ENCODE peak calls at places on chromosomes 7 and 10, in ten cellular contexts. P, E, X, D, O, M, Z, V, Y and T are unnamed samples.

GRCh38 chr10:132932461-132933307 is 9.7 kb downstream of the CFAP46 start:
- DNase-seq in X (no peak), V (no peak), O (no peak), Y (no peak), E (no peak), M (no peak), D (no peak), Z (no peak), P (peak; percentile 44), T (no peak)

GRCh38 chr7:33807779-33808482 is 97.4 kb upstream of the BMPER start:
- DNase-seq in D (peak; percentile 91), P (no peak), O (no peak), Y (peak; percentile 95), Z (no peak), X (no peak), V (no peak), E (no peak), M (peak; percentile 67), T (peak; percentile 60)

GRCh38 chr10:62939698-62940097 is 123.5 kb upstream of the EGR2 start:
- DNase-seq in Y (no peak), E (no peak), X (no peak), D (no peak), V (no peak), M (no peak), Z (no peak), O (no peak), P (no peak), T (no peak)

GRCh38 chr10:31612082-31612481 is 293.1 kb downstream of the ZEB1 start:
- DNase-seq in X (no peak), D (peak; percentile 41), O (no peak), E (no peak), Z (no peak), M (no peak), Y (no peak), V (no peak), P (no peak), T (no peak)

GRCh38 chr10:3773465-3774017 is 11.5 kb downstream of the KLF6 start:
- DNase-seq in M (no peak), P (no peak), O (no peak), D (no peak), Y (peak; percentile 61), Z (no peak), E (no peak), X (no peak), V (no peak), T (peak; percentile 82)

GRCh38 chr10:23310443-23310842 is 34.2 kb downstream of the C10orf67 start:
- DNase-seq in Y (no peak), O (no peak), V (no peak), Z (no peak), E (no peak), X (no peak), M (no peak), P (no peak), D (peak; percentile 6), T (no peak)

GRCh38 chr10:77392851-77393250 is 244.8 kb downstream of the KCNMA1 start:
- DNase-seq in E (no peak), P (no peak), O (peak; percentile 98), X (no peak), V (no peak), D (peak; percentile 98), Z (no peak), M (peak; percentile 100), Y (peak; percentile 100), T (peak; percentile 88)

GRCh38 chr10:78931333-78932083 is 137.3 kb upstream of the ZMIZ1 start:
- DNase-seq in X (peak; percentile 87), E (peak; percentile 64), M (peak; percentile 92), P (peak; percentile 86), V (no peak), Y (peak; percentile 57), O (no peak), Z (no peak), D (peak; percentile 91), T (peak; percentile 89)

GRCh38 chr7:27640914-27641570 is 21.6 kb downstream of the HIBADH start:
- DNase-seq in D (peak; percentile 76), P (no peak), Z (no peak), X (no peak), M (peak; percentile 93), V (no peak), O (no peak), E (no peak), Y (peak; percentile 48), T (no peak)

GRCh38 chr10:43409385-43410109 is 561 bp upstream of the HNRNPF start:
- DNase-seq in P (no peak), Y (no peak), X (no peak), M (peak; percentile 39), V (no peak), Z (peak; percentile 51), D (no peak), O (no peak), E (peak; percentile 46), T (no peak)

DNA sequence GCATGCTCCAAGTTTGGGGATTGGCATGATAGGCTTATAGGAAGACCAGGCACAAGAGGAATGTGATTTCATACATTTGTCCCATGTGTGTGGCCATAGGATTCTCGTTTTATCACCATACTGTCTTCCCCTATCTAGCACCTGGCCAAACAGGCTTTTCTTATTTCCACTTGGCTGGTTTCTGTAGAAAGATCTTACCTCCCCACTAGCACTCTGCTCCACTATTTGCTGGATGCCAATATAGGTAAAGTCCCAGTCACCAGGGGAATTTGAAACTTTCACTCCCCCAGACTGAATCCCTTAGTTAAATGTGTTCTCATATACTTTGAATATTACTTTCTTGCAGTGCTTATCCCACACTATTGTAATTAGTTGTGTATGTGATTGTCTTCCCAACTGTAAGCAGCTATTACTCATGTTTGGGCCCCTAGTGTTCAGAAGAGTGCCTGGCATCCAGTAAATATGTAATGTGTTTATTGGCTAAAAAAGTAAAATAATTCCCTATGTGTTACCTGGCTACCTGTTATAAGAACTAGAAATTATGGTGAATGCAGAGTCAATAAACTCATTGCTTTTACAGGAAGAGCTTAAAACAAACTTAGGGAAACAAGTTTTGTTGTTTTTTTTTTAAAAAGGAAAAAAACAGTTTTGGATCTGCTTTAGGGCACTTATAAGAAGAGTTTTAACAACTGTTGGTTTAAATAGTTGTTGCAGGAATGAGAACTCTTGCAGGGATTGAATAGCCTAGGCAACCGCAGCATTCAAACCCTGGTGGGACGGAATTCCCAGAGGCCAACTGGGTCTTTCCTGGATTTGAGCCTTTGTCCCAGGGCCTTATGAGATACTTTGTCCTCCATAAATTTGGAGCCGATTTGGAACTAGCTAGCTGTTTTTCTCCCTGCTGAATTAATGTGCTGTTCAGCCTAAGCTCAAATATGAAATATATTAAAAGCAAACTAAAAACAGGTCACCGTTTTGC is 109.2 kb downstream of the LRMDA start:
- DNase-seq in D (no peak), V (no peak), Y (no peak), E (no peak), X (no peak), P (no peak), Z (no peak), O (no peak), M (peak; percentile 49), T (no peak)
- TF ChIP-seq CTCF in D (peak; percentile 13), V (peak; percentile 1), Y (peak; percentile 17), E (no peak), X (no peak), P (no peak), Z (no peak), O (peak; percentile 5), M (peak; percentile 80), T (no peak)

GRCh38 chr10:72204296-72204695 is 11.5 kb upstream of the ANAPC16 start:
- DNase-seq in X (no peak), Y (no peak), D (peak; percentile 22), Z (no peak), V (no peak), E (no peak), M (no peak), O (no peak), P (no peak), T (no peak)
- H3K36me3 ChIP-seq in X (peaks cover 72% of the 10 kb centered on the region), Y (peaks cover 21% of the 10 kb centered on the region), D (no peaks in the 10 kb centered on the region), Z (peaks cover 4% of the 10 kb centered on the region), V (peaks cover 25% of the 10 kb centered on the region), E (peaks cover 99% of the 10 kb centered on the region), M (no peaks in the 10 kb centered on the region), O (peaks cover 25% of the 10 kb centered on the region), P (peaks cover 75% of the 10 kb centered on the region), T (no peaks in the 10 kb centered on the region)

GRCh38 chr7:150856303-150857275 is 4.3 kb downstream of the AOC1 start:
- DNase-seq in M (no peak), Z (no peak), Y (no peak), X (peak; percentile 50), O (no peak), E (no peak), D (no peak), V (no peak), P (no peak), T (no peak)

GRCh38 chr7:150852371-150852905 is at the start of gene AOC1:
- DNase-seq in D (no peak), V (no peak), E (no peak), P (no peak), Y (no peak), X (no peak), Z (no peak), M (no peak), O (no peak), T (no peak)

GRCh38 chr7:150855046-150855445 is 2.7 kb downstream of the AOC1 start:
- DNase-seq in Z (no peak), D (no peak), O (no peak), Y (no peak), V (no peak), P (no peak), M (no peak), X (no peak), E (no peak), T (no peak)

GRCh38 chr7:150855476-150856302 is 3.4 kb downstream of the AOC1 start:
- DNase-seq in M (peak; percentile 14), D (no peak), P (no peak), Z (no peak), O (no peak), V (no peak), E (no peak), Y (peak; percentile 49), X (no peak), T (no peak)

DNA sequence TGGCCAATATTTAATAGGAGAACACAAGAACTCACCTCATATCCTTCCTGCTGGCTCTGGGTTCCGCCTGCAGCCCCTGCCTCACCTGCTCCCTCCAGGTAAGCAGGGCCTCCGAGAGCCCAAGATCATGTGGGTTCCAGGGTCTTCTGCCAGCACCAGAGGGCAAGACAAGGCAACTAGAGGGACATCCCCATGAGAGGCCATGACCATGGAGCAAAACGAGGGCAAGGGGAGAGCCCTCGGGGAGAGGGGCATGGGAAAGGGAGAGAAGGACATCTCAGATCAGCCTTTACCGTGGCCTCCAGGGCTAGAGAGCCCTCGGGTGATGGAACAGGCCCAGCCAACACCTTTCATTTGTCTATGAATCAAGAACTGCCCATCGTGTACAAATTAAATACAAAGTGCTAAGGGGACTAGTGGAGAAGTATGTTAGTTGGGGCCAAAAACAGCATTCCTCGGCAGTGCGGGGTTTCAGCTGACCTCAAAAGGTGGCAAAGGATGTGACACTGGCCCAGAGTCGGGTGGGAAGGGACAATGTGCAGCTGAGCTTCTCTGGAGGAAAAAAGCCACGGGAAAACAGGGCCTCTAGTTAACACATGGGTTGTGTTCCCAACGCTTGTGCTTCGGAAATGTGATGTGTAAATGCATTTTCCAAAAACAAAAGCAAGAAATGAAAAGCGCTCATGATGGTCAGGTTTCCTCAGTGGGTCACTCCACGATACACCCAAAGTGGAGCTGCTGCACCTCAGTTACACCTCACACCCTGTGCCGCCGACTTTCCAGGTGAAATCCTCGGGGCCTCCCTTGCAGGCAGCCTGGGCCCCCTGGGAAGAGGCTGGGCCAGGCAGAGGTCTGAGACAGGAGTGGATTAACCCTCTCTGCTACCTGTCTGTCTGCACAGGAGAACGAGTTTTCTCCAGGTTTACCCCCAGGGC is 2.0 kb downstream of the AOC1 start:
- DNase-seq in X (peak; percentile 54), V (no peak), D (no peak), O (no peak), Z (no peak), M (no peak), Y (no peak), E (no peak), P (no peak), T (no peak)
- H3K4me3 ChIP-seq in X (no peak overlapping the region), V (no peak overlapping the region), D (no peak overlapping the region), O (no peak overlapping the region), Z (no peak overlapping the region), M (no peak overlapping the region), Y (no peak overlapping the region), E (no peak overlapping the region), P (no peak overlapping the region), T (no peak overlapping the region)

GRCh38 chr10:121835376-121835775 is 92.5 kb downstream of the ATE1 start:
- DNase-seq in E (no peak), V (no peak), M (no peak), Z (no peak), D (no peak), O (no peak), Y (no peak), X (no peak), P (no peak), T (no peak)
- TF ChIP-seq CTCF in E (no peak), V (no peak), M (no peak), Z (no peak), D (no peak), O (no peak), Y (no peak), X (no peak), P (no peak), T (no peak)